ENCODE peak calls at places on chromosomes 12 and 14, in six cellular contexts. Q is K562, V is neural progenitor cell, R is SJSA1, J is H4, A is foreskin keratinocyte. S is an unnamed sample.

GRCh38 chr14:95993768-95994592 is 45.2 kb upstream of the C14orf132 start:
- DNase-seq in J (peak), V (peak), R (peak), Q (peak), A (no peak), S (peak)

GRCh38 chr14:104977681-104978647 is at the start of gene AHNAK2:
- DNase-seq in A (no peak), R (no peak), J (no peak), Q (peak), V (peak), S (peak)

GRCh38 chr12:98939350-98939749 is 294.3 kb downstream of the APAF1 start:
- DNase-seq in R (no peak), A (no peak), J (peak), Q (no peak), V (peak), S (peak)

GRCh38 chr14:104680806-104681688 is 8.4 kb upstream of the INF2 start:
- DNase-seq in R (peak), V (peak), A (no peak), Q (no peak), J (peak), S (peak)

GRCh38 chr12:13170892-13171490 is 25.5 kb upstream of the EMP1 start:
- DNase-seq in V (no peak), R (no peak), Q (no peak), J (no peak), A (no peak), S (no peak)

GRCh38 chr12:45407188-45407850 is 191.4 kb downstream of the ANO6 start:
- DNase-seq in J (peak), A (peak), R (peak), Q (no peak), V (no peak), S (no peak)

GRCh38 chr14:92631098-92631497 is 117.3 kb downstream of the LGMN start:
- DNase-seq in A (no peak), J (no peak), Q (no peak), V (no peak), R (no peak), S (no peak)

GRCh38 chr14:77003960-77004710 is 24.4 kb downstream of the IRF2BPL start:
- DNase-seq in J (peak), R (no peak), V (no peak), A (no peak), Q (no peak), S (no peak)

GRCh38 chr12:26028953-26029740 is 70.7 kb downstream of the RASSF8 start:
- DNase-seq in R (peak), V (peak), Q (peak), A (no peak), J (peak), S (peak)

GRCh38 chr14:63857467-63858030 is 4.7 kb downstream of the SYNE2 start:
- DNase-seq in Q (no peak), J (no peak), V (no peak), R (no peak), A (peak), S (no peak)

GRCh38 chr12:104877107-104877705 is 80.9 kb downstream of the SLC41A2 start:
- DNase-seq in R (peak), V (peak), J (peak), A (no peak), Q (no peak), S (peak)

GRCh38 chr12:49750027-49750977 is 8.9 kb downstream of the TMBIM6 start:
- DNase-seq in J (peak), Q (no peak), V (peak), A (peak), R (no peak), S (no peak)

GRCh38 chr14:94646066-94646465 is 33.9 kb downstream of the SERPINA3 start:
- DNase-seq in A (no peak), V (no peak), J (no peak), R (no peak), Q (no peak), S (no peak)

GRCh38 chr12:89373772-89374572 is 21.7 kb upstream of the DUSP6 start:
- DNase-seq in V (no peak), A (peak), Q (no peak), R (peak), J (peak), S (peak)

GRCh38 chr12:47863985-47864384 is 40.8 kb downstream of the VDR start:
- DNase-seq in J (no peak), V (no peak), Q (no peak), R (no peak), A (no peak), S (no peak)

GRCh38 chr12:76002598-76003262 is 28.8 kb downstream of the PHLDA1 start:
- DNase-seq in V (no peak), A (no peak), Q (no peak), J (no peak), R (no peak), S (no peak)

GRCh38 chr12:48933664-48934311 is 8.5 kb upstream of the FKBP11 start:
- DNase-seq in R (no peak), V (no peak), Q (no peak), J (no peak), A (no peak), S (no peak)

GRCh38 chr12:113152835-113153814 is 3.6 kb downstream of the CFAP73 start:
- DNase-seq in J (peak), R (peak), Q (peak), V (peak), A (peak), S (peak)

GRCh38 chr14:61488417-61488816 is 167.0 kb downstream of the PRKCH start:
- DNase-seq in V (no peak), Q (no peak), J (no peak), R (no peak), A (no peak), S (no peak)

GRCh38 chr12:28313631-28314030 is 123.4 kb downstream of the CCDC91 start:
- DNase-seq in Q (no peak), R (peak), A (no peak), V (no peak), J (peak), S (peak)

GRCh38 chr12:65854629-65855028 is 30.3 kb downstream of the HMGA2 start:
- DNase-seq in R (no peak), A (no peak), V (no peak), Q (no peak), J (no peak), S (no peak)

GRCh38 chr12:108861878-108862587 is 4.7 kb upstream of the SSH1 start:
- DNase-seq in Q (no peak), A (no peak), R (no peak), J (no peak), V (no peak), S (no peak)